ENCODE peak calls at places on chromosomes 3 and 15, in five cellular contexts. L is right atrium auricular region, R is cardiac muscle cell, D is upper lobe of right lung, U is HL-60. B is an unnamed sample.

GRCh38 chr15:77649019-77649418 is 16.3 kb upstream of the LINGO1 start:
- DNase-seq in L (no peak), R (no peak), D (no peak), U (no peak), B (no peak)

GRCh38 chr3:111668912-111669488 is 73.9 kb upstream of the ZBED2 start:
- DNase-seq in L (no peak), R (peak), D (no peak), U (peak), B (peak)

GRCh38 chr15:65086680-65087111 is 10.2 kb downstream of the KBTBD13 start:
- DNase-seq in L (no peak), R (no peak), D (peak), U (no peak), B (no peak)

GRCh38 chr3:100075731-100076543 is 38.4 kb downstream of the FILIP1L start:
- DNase-seq in L (no peak), R (no peak), D (no peak), U (no peak), B (no peak)

GRCh38 chr3:47692158-47692557 is 89.5 kb downstream of the SMARCC1 start:
- DNase-seq in L (no peak), R (no peak), D (no peak), U (no peak), B (no peak)

GRCh38 chr3:134922866-134923265 is 127.8 kb downstream of the EPHB1 start:
- DNase-seq in L (no peak), R (no peak), D (no peak), U (no peak), B (no peak)

GRCh38 chr3:52090620-52091468 is 34.5 kb upstream of the DUSP7 start:
- DNase-seq in L (no peak), R (peak), D (peak), U (no peak), B (peak)

GRCh38 chr3:72973031-72973723 is 23.4 kb upstream of the PPP4R2 start:
- DNase-seq in L (no peak), R (peak), D (no peak), U (no peak), B (no peak)

GRCh38 chr3:186938716-186939115 is 8.4 kb downstream of the ST6GAL1 start:
- DNase-seq in L (no peak), R (peak), D (no peak), U (no peak), B (no peak)

GRCh38 chr15:52227456-52227855 is 36.3 kb upstream of the GNB5 start:
- DNase-seq in L (peak), R (peak), D (no peak), U (peak), B (peak)

GRCh38 chr15:41690636-41691035 is 30.4 kb downstream of the MGA start:
- DNase-seq in L (no peak), R (no peak), D (no peak), U (no peak), B (no peak)

GRCh38 chr3:186361612-186362408 is at the start of gene DGKG:
- DNase-seq in L (peak), R (peak), D (peak), U (peak), B (no peak)

GRCh38 chr15:88701561-88702095 is 62.8 kb downstream of the ISG20 start:
- DNase-seq in L (no peak), R (peak), D (no peak), U (peak), B (no peak)

GRCh38 chr3:21138085-21138484 is 612.9 kb downstream of the ZNF385D start:
- DNase-seq in L (no peak), R (no peak), D (no peak), U (no peak), B (no peak)

GRCh38 chr3:129312671-129313414 is 34.2 kb downstream of the HMCES start:
- DNase-seq in L (no peak), R (no peak), D (no peak), U (no peak), B (peak)

GRCh38 chr15:70248116-70249025 is 150.7 kb upstream of the TLE3 start:
- DNase-seq in L (no peak), R (peak), D (peak), U (no peak), B (no peak)

GRCh38 chr3:142348460-142348859 is 99.4 kb downstream of the XRN1 start:
- DNase-seq in L (no peak), R (no peak), D (no peak), U (no peak), B (no peak)

GRCh38 chr3:33071181-33071580 is 25.8 kb downstream of the GLB1 start:
- DNase-seq in L (no peak), R (no peak), D (no peak), U (no peak), B (no peak)

GRCh38 chr3:152331018-152331541 is 62.4 kb downstream of the MBNL1 start:
- DNase-seq in L (no peak), R (peak), D (no peak), U (no peak), B (peak)

GRCh38 chr3:99246010-99246654 is 344.6 kb upstream of the DCBLD2 start:
- DNase-seq in L (no peak), R (peak), D (no peak), U (no peak), B (peak)

GRCh38 chr15:63057454-63058335 is 15.1 kb downstream of the TPM1 start:
- DNase-seq in L (no peak), R (no peak), D (no peak), U (no peak), B (peak)

GRCh38 chr15:71143373-71144310 is 28.4 kb downstream of the THSD4 start:
- DNase-seq in L (peak), R (no peak), D (no peak), U (no peak), B (no peak)

GRCh38 chr3:124174463-124174862 is 182.5 kb upstream of the ROPN1 start:
- DNase-seq in L (no peak), R (peak), D (no peak), U (no peak), B (no peak)

GRCh38 chr15:67082007-67082536 is 16.7 kb downstream of the SMAD3 start:
- DNase-seq in L (no peak), R (no peak), D (no peak), U (no peak), B (no peak)

GRCh38 chr3:125594581-125595011 is 701 bp downstream of the OSBPL11 start:
- DNase-seq in L (no peak), R (peak), D (no peak), U (no peak), B (peak)

GRCh38 chr15:44812029-44812517 is 75.7 kb downstream of the TRIM69 start:
- DNase-seq in L (no peak), R (no peak), D (no peak), U (no peak), B (no peak)

GRCh38 chr15:31852933-31853332 is 177.4 kb upstream of the CHRNA7 start:
- DNase-seq in L (no peak), R (no peak), D (no peak), U (no peak), B (no peak)

GRCh38 chr3:66554178-66554577 is 53.4 kb upstream of the LRIG1 start:
- DNase-seq in L (no peak), R (peak), D (no peak), U (no peak), B (peak)

GRCh38 chr3:183254816-183255730 is 2.0 kb downstream of the B3GNT5 start:
- DNase-seq in L (no peak), R (no peak), D (no peak), U (peak), B (peak)

GRCh38 chr3:8970971-8971589 is 7.8 kb upstream of the RAD18 start:
- DNase-seq in L (peak), R (peak), D (no peak), U (peak), B (peak)

GRCh38 chr15:36887214-36888017 is 212.9 kb downstream of the MEIS2 start:
- DNase-seq in L (no peak), R (no peak), D (no peak), U (no peak), B (no peak)

GRCh38 chr3:189703865-189704264 is 72.7 kb downstream of the TP63 start:
- DNase-seq in L (no peak), R (no peak), D (no peak), U (no peak), B (no peak)

GRCh38 chr3:189699873-189700272 is 68.7 kb downstream of the TP63 start:
- DNase-seq in L (no peak), R (no peak), D (no peak), U (no peak), B (no peak)

GRCh38 chr3:189701934-189702693 is 70.9 kb downstream of the TP63 start:
- DNase-seq in L (no peak), R (peak), D (no peak), U (no peak), B (no peak)
- H3K4me3 ChIP-seq in L (no peak), R (no peak), D (no peak), U (no peak), B (no peak)

GRCh38 chr15:25944386-25944785 is 81.3 kb upstream of the ATP10A start:
- DNase-seq in L (no peak), R (no peak), D (no peak), U (no peak), B (no peak)

GRCh38 chr15:25950014-25950413 is 86.9 kb upstream of the ATP10A start:
- DNase-seq in L (no peak), R (no peak), D (no peak), U (no peak), B (no peak)

GRCh38 chr15:25943831-25944230 is 80.7 kb upstream of the ATP10A start:
- DNase-seq in L (no peak), R (no peak), D (no peak), U (no peak), B (no peak)

GRCh38 chr15:25947336-25948080 is 84.4 kb upstream of the ATP10A start:
- DNase-seq in L (no peak), R (no peak), D (no peak), U (no peak), B (no peak)

DNA sequence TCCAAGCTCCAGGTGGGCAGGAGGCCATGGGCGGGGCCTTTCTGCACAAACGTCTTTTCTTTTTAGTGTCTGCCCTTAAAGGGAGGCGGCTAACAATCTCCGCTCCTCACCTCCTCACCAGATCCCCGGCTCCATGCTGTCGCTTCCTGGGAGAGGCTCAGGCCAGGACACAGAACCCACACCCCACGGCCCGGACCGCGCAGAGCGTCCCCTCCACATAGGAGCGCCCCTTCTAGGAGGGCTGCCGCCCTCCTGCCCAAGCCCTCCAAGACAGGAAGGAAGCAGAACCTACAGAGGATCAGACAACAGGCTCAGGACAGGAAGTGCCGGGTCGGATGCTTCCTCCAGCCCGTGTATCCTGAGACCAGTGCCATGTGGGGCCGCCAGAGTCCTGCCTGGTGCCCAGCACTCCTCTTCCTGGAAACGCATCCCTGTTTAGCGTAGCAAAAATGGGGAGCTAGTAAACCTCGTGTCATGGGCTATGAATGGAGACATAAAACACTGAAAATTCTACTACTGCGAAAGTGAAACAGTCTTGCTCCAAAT is 83.2 kb upstream of the ATP10A start:
- DNase-seq in L (no peak), R (no peak), D (no peak), U (no peak), B (no peak)
- TF ChIP-seq CTCF in L (no peak), R (no peak), D (no peak), U (no peak), B (no peak)

DNA sequence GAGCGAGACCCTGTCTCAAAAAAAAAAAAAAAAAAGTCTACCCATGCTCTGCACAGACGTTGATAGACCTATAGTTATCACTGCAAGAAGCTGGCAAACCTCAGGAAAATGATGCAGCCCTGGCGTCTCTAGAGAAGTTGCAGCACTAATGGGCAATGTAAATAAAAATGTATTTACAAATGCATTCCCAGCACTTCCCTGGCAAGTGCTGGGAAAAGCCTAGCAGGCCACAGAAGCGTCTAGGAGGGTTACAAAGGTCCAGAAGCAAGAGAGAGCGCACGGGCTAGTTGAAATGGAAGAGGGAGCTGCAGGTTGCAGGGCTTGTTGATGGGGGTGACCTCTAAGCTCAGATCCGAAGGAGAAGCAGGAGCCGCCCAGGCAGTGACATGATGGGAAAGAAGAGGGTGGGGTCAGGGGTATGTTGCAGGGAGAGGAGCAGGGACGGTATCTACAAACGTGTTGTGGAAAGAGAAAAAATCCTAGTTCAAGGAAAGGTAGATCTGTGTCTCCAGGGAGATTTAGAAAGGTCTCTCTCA is 2.7 kb upstream of the KNL1 start:
- DNase-seq in L (no peak), R (peak), D (no peak), U (no peak), B (no peak)
- H3K4me3 ChIP-seq in L (no peak), R (no peak), D (no peak), U (no peak), B (no peak)

GRCh38 chr3:58026598-58026997 is 18.4 kb downstream of the FLNB start:
- DNase-seq in L (no peak), R (no peak), D (no peak), U (no peak), B (no peak)
- TF ChIP-seq CTCF in L (no peak), R (no peak), D (no peak), U (no peak), B (no peak)

GRCh38 chr3:12158387-12159226 is at the start of gene TIMP4:
- DNase-seq in L (peak), R (peak), D (no peak), U (no peak), B (peak)
- H3K4me3 ChIP-seq in L (peak), R (no peak), D (peak), U (no peak), B (peak)

GRCh38 chr3:57233799-57234198 is 6.3 kb downstream of the APPL1 start:
- DNase-seq in L (no peak), R (no peak), D (no peak), U (no peak), B (no peak)

GRCh38 chr3:57228734-57229505 is 1.4 kb downstream of the APPL1 start:
- DNase-seq in L (no peak), R (peak), D (no peak), U (peak), B (peak)

GRCh38 chr3:57230006-57230405 is 2.5 kb downstream of the APPL1 start:
- DNase-seq in L (no peak), R (no peak), D (no peak), U (no peak), B (no peak)

GRCh38 chr3:57234613-57235575 is 7.4 kb downstream of the APPL1 start:
- DNase-seq in L (no peak), R (no peak), D (no peak), U (no peak), B (no peak)
- TF ChIP-seq CTCF in L (no peak), R (no peak), D (no peak), U (no peak), B (no peak)